ENCODE peak calls at places on chromosomes 7 and 10, in six cellular contexts. G is kidney epithelial cell, N is left lung, S is GM10248, Y is uterus, O is mammary epithelial cell. R is an unnamed sample.

GRCh38 chr7:82701941-82702340 is 258.4 kb upstream of the CACNA2D1 start:
- DNase-seq in Y (no peak), S (no peak), O (no peak), N (no peak), G (no peak), R (no peak)

GRCh38 chr7:106767498-106768323 is 97.4 kb upstream of the PIK3CG start:
- DNase-seq in Y (no peak), N (no peak), S (no peak), G (no peak), O (no peak), R (no peak)

GRCh38 chr10:53093878-53094277 is 321.3 kb upstream of the MBL2 start:
- DNase-seq in N (no peak), G (no peak), O (no peak), S (no peak), Y (no peak), R (no peak)

GRCh38 chr10:80996615-80997193 is 459.0 kb downstream of the SH2D4B start:
- DNase-seq in S (no peak), O (no peak), N (no peak), Y (no peak), G (no peak), R (no peak)

GRCh38 chr10:28202941-28203352 is 99.9 kb downstream of the MPP7 start:
- DNase-seq in N (no peak), O (no peak), G (no peak), Y (peak; percentile 39), S (no peak), R (no peak)

GRCh38 chr7:52897708-52898107 is 137.7 kb upstream of the POM121L12 start:
- DNase-seq in N (no peak), S (no peak), G (no peak), Y (no peak), O (no peak), R (no peak)

GRCh38 chr7:75879771-75880184 is 944 bp downstream of the RHBDD2 start:
- DNase-seq in Y (no peak), S (no peak), O (no peak), G (no peak), N (no peak), R (no peak)

GRCh38 chr7:80134105-80134535 is 511 bp upstream of the GNAI1 start:
- DNase-seq in S (no peak), G (no peak), N (no peak), O (no peak), Y (no peak), R (no peak)

GRCh38 chr7:45617166-45617565 is 43.0 kb downstream of the ADCY1 start:
- DNase-seq in Y (no peak), S (no peak), O (no peak), N (no peak), G (no peak), R (no peak)
- TF ChIP-seq CTCF in Y (no peak), S (no peak), O (no peak), N (no peak), G (no peak), R (no peak)

DNA sequence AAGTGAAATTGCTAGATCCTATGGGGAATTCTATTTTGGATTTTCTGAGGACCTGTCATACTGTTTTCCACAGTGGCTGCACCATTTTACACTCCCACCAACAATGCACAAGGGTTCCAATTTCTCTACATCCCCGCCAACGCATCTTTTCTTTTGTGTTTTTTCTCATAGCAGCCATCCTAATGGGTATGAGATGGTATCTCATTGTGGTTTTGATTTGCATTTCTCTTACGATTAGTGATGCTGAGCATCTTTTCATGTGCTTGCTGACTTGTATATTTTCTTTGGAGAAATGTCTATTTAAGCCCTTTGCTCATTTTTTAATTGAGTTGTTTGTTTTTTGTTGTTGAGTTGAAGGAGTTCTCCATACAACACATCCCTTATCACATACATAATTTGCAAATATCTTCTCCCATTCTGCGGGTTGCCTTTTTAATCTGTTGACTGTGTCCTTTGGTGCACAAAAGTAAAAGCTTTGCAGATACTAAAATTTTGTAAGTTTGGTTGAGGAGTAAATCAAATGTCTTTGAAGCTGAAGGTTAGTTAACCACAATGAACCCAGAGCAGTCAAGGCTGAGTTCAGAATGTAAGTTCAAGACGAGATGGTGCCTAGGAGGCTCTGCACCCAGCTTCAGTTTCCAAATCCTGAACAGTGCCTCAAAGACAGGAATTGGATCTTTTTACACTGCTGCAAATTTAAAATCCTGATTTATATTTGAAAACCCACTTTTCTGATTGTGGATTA is 195.4 kb downstream of the COBL start:
- DNase-seq in S (no peak), Y (no peak), O (no peak), G (no peak), N (no peak), R (no peak)
- TF ChIP-seq CTCF in S (no peak), Y (no peak), O (no peak), G (no peak), N (no peak), R (no peak)

DNA sequence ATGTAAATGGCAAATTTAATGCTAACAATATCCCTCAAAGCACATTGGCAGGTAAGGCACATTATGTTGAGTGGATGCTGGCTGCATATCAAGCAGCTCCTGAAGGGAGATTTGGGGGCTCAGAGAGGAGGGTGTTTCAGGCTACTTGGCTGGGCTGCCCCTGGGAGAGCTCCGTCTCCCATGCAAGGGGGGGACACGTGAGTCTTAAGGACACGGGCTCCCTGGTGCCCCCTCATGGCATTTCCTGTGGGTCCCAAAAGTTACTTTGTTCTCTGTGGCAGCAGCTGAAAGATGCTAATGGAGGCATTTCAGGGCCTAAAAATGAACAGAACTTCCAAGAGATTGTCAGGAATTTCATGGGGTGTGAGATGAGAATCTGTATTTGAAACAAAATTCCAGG is 143.3 kb downstream of the HERPUD2 start:
- DNase-seq in G (no peak), Y (no peak), N (no peak), O (no peak), S (no peak), R (no peak)
- TF ChIP-seq CTCF in G (no peak), Y (no peak), N (no peak), O (no peak), S (no peak), R (no peak)

GRCh38 chr7:158443688-158444483 is 143.7 kb downstream of the PTPRN2 start:
- DNase-seq in Y (no peak), G (no peak), S (no peak), N (no peak), O (no peak), R (no peak)

GRCh38 chr7:158446281-158446680 is 141.3 kb downstream of the PTPRN2 start:
- DNase-seq in O (no peak), Y (no peak), N (no peak), G (no peak), S (no peak), R (no peak)

GRCh38 chr7:158443014-158443687 is 144.5 kb downstream of the PTPRN2 start:
- DNase-seq in G (no peak), S (no peak), Y (no peak), O (no peak), N (no peak), R (no peak)

GRCh38 chr7:158445421-158446175 is 142.0 kb downstream of the PTPRN2 start:
- DNase-seq in G (no peak), S (no peak), O (no peak), Y (no peak), N (no peak), R (no peak)

GRCh38 chr7:158444501-158445420 is 142.9 kb downstream of the PTPRN2 start:
- DNase-seq in S (no peak), O (no peak), G (no peak), Y (no peak), N (no peak), R (no peak)
- TF ChIP-seq CTCF in S (no peak), O (no peak), G (no peak), Y (no peak), N (no peak), R (no peak)

GRCh38 chr10:44067432-44067831 is 317.5 kb downstream of the CXCL12 start:
- DNase-seq in N (no peak), G (no peak), S (no peak), O (no peak), Y (no peak), R (no peak)

GRCh38 chr10:44068716-44069482 is 316.0 kb downstream of the CXCL12 start:
- DNase-seq in G (no peak), O (no peak), N (no peak), S (no peak), Y (no peak), R (no peak)

GRCh38 chr10:44070282-44070681 is 314.6 kb downstream of the CXCL12 start:
- DNase-seq in N (no peak), G (no peak), S (no peak), O (no peak), Y (no peak), R (no peak)

GRCh38 chr10:44069573-44069972 is 315.3 kb downstream of the CXCL12 start:
- DNase-seq in G (no peak), S (no peak), N (no peak), O (no peak), Y (no peak), R (no peak)

GRCh38 chr10:44071479-44071878 is 313.4 kb downstream of the CXCL12 start:
- DNase-seq in S (no peak), N (no peak), Y (no peak), O (no peak), G (no peak), R (no peak)
- TF ChIP-seq CTCF in S (no peak), N (no peak), Y (no peak), O (no peak), G (no peak), R (no peak)

DNA sequence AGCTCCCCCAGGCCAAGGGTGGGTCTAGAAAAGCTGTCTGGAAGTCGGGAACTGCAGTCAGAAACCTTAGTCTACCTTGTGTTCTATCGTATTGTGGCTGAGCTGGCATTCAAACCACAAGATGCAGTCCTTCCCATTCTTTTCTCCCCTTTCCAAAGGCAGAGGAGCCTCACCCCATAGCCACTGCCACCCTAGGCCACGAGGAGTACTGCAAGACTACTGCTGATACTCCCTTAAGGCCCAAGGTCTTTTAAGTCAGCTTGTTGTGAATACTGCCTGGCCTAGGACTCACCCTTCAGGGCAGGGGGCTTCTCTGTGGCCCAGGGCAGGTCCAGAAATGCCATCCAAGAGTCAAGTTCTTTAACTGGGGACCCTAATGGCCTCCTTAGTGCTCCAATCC is 214.5 kb upstream of the CNTNAP2 start:
- DNase-seq in N (no peak), G (no peak), S (no peak), Y (no peak), O (no peak), R (no peak)
- TF ChIP-seq CTCF in N (no peak), G (no peak), S (no peak), Y (no peak), O (no peak), R (no peak)

R was measured in natural killer cell.